ENCODE peak calls at places on chromosomes 6 and 20, in five cellular contexts. Q, S, I, Y and N are unnamed samples.

GRCh38 chr6:64539917-64540316 is 904.3 kb downstream of the PHF3 start:
- DNase-seq in Q (no peak), S (no peak), I (no peak), Y (no peak), N (no peak)

GRCh38 chr6:38784506-38785235 is 69.6 kb downstream of the DNAH8 start:
- DNase-seq in Q (no peak), S (peak), I (no peak), Y (no peak), N (no peak)

GRCh38 chr6:168247456-168248147 is 72.0 kb downstream of the DACT2 start:
- DNase-seq in Q (no peak), S (no peak), I (peak), Y (no peak), N (no peak)

GRCh38 chr20:24678351-24679106 is 209.1 kb downstream of the SYNDIG1 start:
- DNase-seq in Q (peak), S (no peak), I (no peak), Y (peak), N (no peak)

GRCh38 chr6:7545509-7546369 is 4.3 kb downstream of the DSP start:
- DNase-seq in Q (no peak), S (no peak), I (no peak), Y (no peak), N (no peak)

GRCh38 chr6:89509719-89510339 is 76.9 kb downstream of the ANKRD6 start:
- DNase-seq in Q (no peak), S (peak), I (peak), Y (no peak), N (no peak)

GRCh38 chr6:44275749-44276648 is 5.7 kb downstream of the TMEM151B start:
- DNase-seq in Q (no peak), S (no peak), I (no peak), Y (no peak), N (peak)

GRCh38 chr20:23603321-23603720 is 2.4 kb downstream of the CST9 start:
- DNase-seq in Q (no peak), S (no peak), I (no peak), Y (no peak), N (no peak)

GRCh38 chr6:125415921-125416320 is 114.2 kb upstream of the HDDC2 start:
- DNase-seq in Q (no peak), S (no peak), I (no peak), Y (no peak), N (no peak)

GRCh38 chr6:40778186-40778585 is 191.0 kb upstream of the LRFN2 start:
- DNase-seq in Q (no peak), S (peak), I (no peak), Y (no peak), N (no peak)

GRCh38 chr6:25354078-25354940 is 75.1 kb downstream of the CARMIL1 start:
- DNase-seq in Q (no peak), S (no peak), I (no peak), Y (no peak), N (no peak)

GRCh38 chr6:23522751-23523527 is 603.1 kb upstream of the NRSN1 start:
- DNase-seq in Q (no peak), S (no peak), I (no peak), Y (no peak), N (peak)

GRCh38 chr20:4165984-4166725 is 150.8 kb upstream of the RNF24 start:
- DNase-seq in Q (no peak), S (no peak), I (no peak), Y (no peak), N (no peak)

GRCh38 chr6:3023663-3024483 is 24.2 kb downstream of the NQO2 start:
- DNase-seq in Q (peak), S (peak), I (peak), Y (peak), N (peak)

GRCh38 chr6:16488813-16489212 is 250.4 kb downstream of the GMPR start:
- DNase-seq in Q (no peak), S (no peak), I (no peak), Y (no peak), N (no peak)

GRCh38 chr6:34656378-34657036 is 40.1 kb downstream of the ILRUN start:
- DNase-seq in Q (no peak), S (peak), I (peak), Y (no peak), N (no peak)

GRCh38 chr6:110217255-110217654 is 37.0 kb downstream of the CDC40 start:
- DNase-seq in Q (no peak), S (no peak), I (no peak), Y (no peak), N (peak)

GRCh38 chr6:132060591-132060990 is 109.4 kb upstream of the CCN2 start:
- DNase-seq in Q (no peak), S (peak), I (no peak), Y (no peak), N (no peak)

GRCh38 chr20:18416478-18416877 is 50.4 kb downstream of the DZANK1 start:
- DNase-seq in Q (no peak), S (no peak), I (no peak), Y (no peak), N (no peak)

GRCh38 chr20:57211949-57212889 is 54.2 kb downstream of the BMP7 start:
- DNase-seq in Q (peak), S (no peak), I (peak), Y (peak), N (peak)

GRCh38 chr6:119481981-119482380 is 132.4 kb upstream of the MAN1A1 start:
- DNase-seq in Q (no peak), S (no peak), I (no peak), Y (no peak), N (no peak)

GRCh38 chr6:119483936-119484335 is 134.4 kb upstream of the MAN1A1 start:
- DNase-seq in Q (no peak), S (no peak), I (no peak), Y (no peak), N (no peak)

GRCh38 chr6:119481098-119481497 is 131.5 kb upstream of the MAN1A1 start:
- DNase-seq in Q (no peak), S (no peak), I (no peak), Y (no peak), N (no peak)

GRCh38 chr6:119482850-119483285 is 133.3 kb upstream of the MAN1A1 start:
- DNase-seq in Q (no peak), S (no peak), I (peak), Y (no peak), N (no peak)

DNA sequence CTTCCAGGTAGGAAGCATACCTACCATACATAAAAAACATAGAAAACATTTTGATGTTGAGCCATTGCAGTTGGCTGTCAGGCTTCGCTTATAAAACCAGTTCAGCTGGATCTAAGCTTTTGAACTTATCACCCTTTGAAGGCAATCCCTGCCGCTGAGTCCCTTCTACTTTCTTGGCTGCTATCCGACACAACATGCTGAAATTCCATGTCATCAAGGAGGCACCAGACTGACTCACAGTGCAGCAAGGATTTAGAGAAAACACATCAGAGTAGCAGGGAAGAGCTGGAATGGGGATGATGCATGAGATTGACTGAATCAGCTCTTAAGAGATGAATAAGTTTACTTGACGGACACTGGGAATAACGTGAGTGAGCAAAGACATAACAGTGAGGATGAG is 135.0 kb upstream of the MAN1A1 start:
- DNase-seq in Q (no peak), S (no peak), I (no peak), Y (no peak), N (no peak)
- TF ChIP-seq POLR2AphosphoS5 in Q (no peak), S (no peak), I (no peak), Y (no peak), N (no peak)

GRCh38 chr20:32820000-32820697 is 395 bp downstream of the MAPRE1 start:
- DNase-seq in Q (no peak), S (peak), I (no peak), Y (no peak), N (peak)
- TF ChIP-seq POLR2AphosphoS5 in Q (peak), S (peak), I (no peak), Y (no peak), N (peak)

GRCh38 chr6:32118782-32119628 is 9.0 kb downstream of the ATF6B start:
- DNase-seq in Q (peak), S (peak), I (peak), Y (peak), N (peak)
- TF ChIP-seq POLR2AphosphoS5 in Q (peak), S (peak), I (peak), Y (peak), N (no peak)

GRCh38 chr6:57177545-57178225 is 5.6 kb downstream of the BAG2 start:
- DNase-seq in Q (peak), S (no peak), I (no peak), Y (no peak), N (no peak)
- TF ChIP-seq POLR2AphosphoS5 in Q (peak), S (no peak), I (peak), Y (no peak), N (no peak)

DNA sequence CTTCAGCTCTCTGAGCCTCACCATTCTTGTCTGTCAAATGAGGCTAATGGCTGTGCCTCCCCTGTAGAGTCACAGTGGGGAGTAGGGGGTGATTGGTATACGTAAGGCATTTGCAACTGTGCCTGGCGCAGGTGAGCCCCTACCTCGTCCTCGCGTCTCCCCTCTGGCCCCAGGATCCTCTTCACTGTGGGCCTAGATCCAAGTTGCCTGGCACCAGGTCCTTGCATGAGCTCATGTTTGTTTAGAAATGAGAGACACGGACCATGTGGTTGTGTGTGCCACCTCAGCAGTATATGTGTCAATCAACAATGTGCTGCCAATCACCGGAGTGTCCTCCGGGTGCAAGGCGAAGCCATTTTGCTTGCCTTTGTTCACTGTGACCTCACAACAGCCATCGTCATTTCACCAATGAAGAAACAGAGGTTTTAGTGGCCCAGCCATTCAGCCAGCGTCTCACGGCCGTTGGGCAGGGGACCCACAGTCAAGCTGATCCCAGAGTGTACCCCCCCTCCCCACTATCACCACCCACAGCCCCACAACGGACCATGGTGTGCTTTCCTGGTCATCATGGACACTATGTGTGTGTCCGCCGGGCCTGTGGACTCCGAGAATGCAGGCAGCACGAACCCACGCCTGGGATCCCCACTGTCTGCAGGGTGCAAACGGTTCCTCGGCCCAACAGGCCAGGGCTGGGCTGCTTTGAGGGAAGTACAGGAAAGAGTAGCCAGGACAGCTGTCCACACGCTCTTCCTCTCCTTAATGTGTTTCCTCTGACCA is 35.9 kb upstream of the STX16 start:
- DNase-seq in Q (no peak), S (no peak), I (no peak), Y (peak), N (no peak)
- TF ChIP-seq POLR2AphosphoS5 in Q (no peak), S (no peak), I (no peak), Y (no peak), N (no peak)

GRCh38 chr20:40993794-40994540 is 34.7 kb upstream of the TOP1 start:
- DNase-seq in Q (peak), S (no peak), I (no peak), Y (no peak), N (no peak)

GRCh38 chr20:40992349-40993113 is 36.1 kb upstream of the TOP1 start:
- DNase-seq in Q (no peak), S (no peak), I (no peak), Y (no peak), N (no peak)

GRCh38 chr20:40990542-40991120 is 38.0 kb upstream of the TOP1 start:
- DNase-seq in Q (peak), S (peak), I (peak), Y (peak), N (peak)

GRCh38 chr20:40986774-40987173 is 41.8 kb upstream of the TOP1 start:
- DNase-seq in Q (no peak), S (no peak), I (no peak), Y (no peak), N (no peak)

DNA sequence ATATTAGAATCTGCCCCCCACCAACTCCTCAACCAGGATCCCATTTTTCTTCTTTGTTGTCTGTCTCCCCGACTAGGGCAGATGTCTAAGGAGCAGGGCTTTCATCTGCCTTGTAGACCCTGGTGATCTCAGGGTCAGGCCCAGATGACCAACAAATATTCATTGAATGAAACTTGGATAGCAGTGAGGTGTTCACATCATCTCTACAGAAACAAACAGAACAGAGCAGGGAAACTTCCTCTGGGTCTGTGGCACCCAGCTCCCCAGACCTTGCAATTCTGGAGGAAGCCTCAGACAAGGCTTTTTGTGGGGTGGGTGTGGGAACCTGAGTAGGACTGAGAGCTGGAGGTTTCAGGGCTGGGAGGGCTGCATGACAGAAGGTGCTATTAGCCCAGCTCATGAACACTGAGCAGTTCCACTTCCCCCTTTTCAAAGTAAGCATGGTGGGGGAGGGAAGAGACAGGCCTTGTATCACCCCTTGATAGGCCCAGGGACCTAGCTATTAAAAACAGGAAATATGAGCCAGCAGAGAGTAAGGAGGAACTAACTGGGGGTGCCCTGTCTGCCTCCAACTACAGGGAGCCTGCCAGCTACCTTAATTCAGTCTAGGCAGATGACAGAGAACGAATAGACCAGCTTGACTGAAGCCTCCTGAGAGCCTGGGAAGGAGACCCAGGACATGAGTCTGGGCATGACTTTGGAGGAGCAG is 37.3 kb upstream of the TOP1 start:
- DNase-seq in Q (peak), S (peak), I (no peak), Y (no peak), N (no peak)
- TF ChIP-seq POLR2AphosphoS5 in Q (no peak), S (no peak), I (no peak), Y (no peak), N (no peak)